ENCODE peak calls at places on chromosome 2, in four cellular contexts. T is heart right ventricle, P is K562, Y is bronchial epithelial cell. U is an unnamed sample.

GRCh38 chr2:218218409-218219185 is 1.6 kb downstream of the ARPC2 start:
- DNase-seq in P (no peak), T (no peak), Y (peak), U (no peak)

GRCh38 chr2:136013286-136013685 is 27.9 kb upstream of the DARS1 start:
- DNase-seq in P (no peak), Y (no peak), T (no peak), U (no peak)

GRCh38 chr2:188983427-188984101 is 9.4 kb downstream of the COL3A1 start:
- DNase-seq in Y (peak), P (no peak), T (no peak), U (peak)

GRCh38 chr2:207251022-207251421 is 85.3 kb upstream of the KLF7 start:
- DNase-seq in P (no peak), T (no peak), Y (no peak), U (no peak)

GRCh38 chr2:191968151-191968550 is 121.3 kb upstream of the CAVIN2 start:
- DNase-seq in P (no peak), T (no peak), Y (no peak), U (no peak)

GRCh38 chr2:137888845-137889244 is 75.4 kb upstream of the HNMT start:
- DNase-seq in Y (peak), T (no peak), P (peak), U (peak)

GRCh38 chr2:42871372-42871771 is 79.0 kb upstream of the HAAO start:
- DNase-seq in P (no peak), Y (no peak), T (no peak), U (no peak)

GRCh38 chr2:24821433-24821891 is 28.2 kb downstream of the CENPO start:
- DNase-seq in T (no peak), Y (no peak), P (no peak), U (no peak)

GRCh38 chr2:27040282-27040681 is 7.5 kb downstream of the TMEM214 start:
- DNase-seq in Y (no peak), T (no peak), P (no peak), U (no peak)

GRCh38 chr2:179703702-179704101 is 157.7 kb downstream of the ZNF385B start:
- DNase-seq in T (no peak), P (no peak), Y (no peak), U (no peak)

GRCh38 chr2:177429688-177430325 is 37.2 kb downstream of the AGPS start:
- DNase-seq in T (no peak), Y (peak), P (no peak), U (peak)

GRCh38 chr2:105438104-105438929 is 39.5 kb upstream of the FHL2 start:
- DNase-seq in T (peak), Y (no peak), P (peak), U (peak)

GRCh38 chr2:8234757-8235374 is 447.0 kb upstream of the ID2 start:
- DNase-seq in P (no peak), Y (no peak), T (no peak), U (no peak)

GRCh38 chr2:136116111-136116812 is 1.7 kb downstream of the CXCR4 start:
- DNase-seq in Y (no peak), P (peak), T (peak), U (no peak)

GRCh38 chr2:171772373-171772772 is 85.1 kb downstream of the DYNC1I2 start:
- DNase-seq in P (no peak), Y (no peak), T (no peak), U (no peak)

GRCh38 chr2:189127756-189128155 is 51.8 kb downstream of the COL5A2 start:
- DNase-seq in P (no peak), T (no peak), Y (no peak), U (peak)

GRCh38 chr2:159612255-159612901 is 4.0 kb downstream of the BAZ2B start:
- DNase-seq in Y (peak), P (peak), T (no peak), U (peak)

GRCh38 chr2:189549440-189549832 is 31.1 kb downstream of the SLC40A1 start:
- DNase-seq in T (peak), P (no peak), Y (no peak), U (peak)

GRCh38 chr2:27915191-27915590 is 24.7 kb downstream of the BABAM2 start:
- DNase-seq in Y (no peak), T (no peak), P (no peak), U (peak)

GRCh38 chr2:239283961-239284801 is 116.6 kb downstream of the HDAC4 start:
- DNase-seq in Y (no peak), T (no peak), P (no peak), U (no peak)

GRCh38 chr2:177264539-177265385 is at the start of gene NFE2L2:
- DNase-seq in P (peak), Y (peak), T (peak), U (peak)

GRCh38 chr2:125085904-125086303 is 1060.8 kb downstream of the CNTNAP5 start:
- DNase-seq in Y (no peak), T (no peak), P (no peak), U (no peak)

GRCh38 chr2:190060626-190061025 is 1.9 kb downstream of the MSTN start:
- DNase-seq in T (no peak), Y (no peak), P (no peak), U (no peak)

GRCh38 chr2:177908824-177909223 is 163.8 kb downstream of the PDE11A start:
- DNase-seq in T (no peak), Y (no peak), P (no peak), U (no peak)

GRCh38 chr2:197309369-197310231 is 980 bp downstream of the ANKRD44 start:
- DNase-seq in P (no peak), Y (no peak), T (peak), U (no peak)

GRCh38 chr2:150142561-150142960 is 344.9 kb downstream of the RND3 start:
- DNase-seq in T (no peak), P (no peak), Y (peak), U (peak)

GRCh38 chr2:147844691-147845607 is at the start of gene ACVR2A:
- DNase-seq in P (peak), T (peak), Y (peak), U (peak)

GRCh38 chr2:45731146-45731545 is 79.7 kb downstream of the PRKCE start:
- DNase-seq in P (no peak), Y (no peak), T (no peak), U (no peak)

GRCh38 chr2:221517362-221518121 is 54.6 kb downstream of the EPHA4 start:
- DNase-seq in T (no peak), Y (peak), P (no peak), U (peak)

GRCh38 chr2:240460243-240460630 is 24.8 kb downstream of the GPC1 start:
- DNase-seq in Y (no peak), T (no peak), P (no peak), U (no peak)

GRCh38 chr2:31065356-31065755 is 72.9 kb downstream of the GALNT14 start:
- DNase-seq in Y (no peak), P (no peak), T (no peak), U (no peak)

GRCh38 chr2:185618630-185619029 is 120.0 kb upstream of the FSIP2 start:
- DNase-seq in P (no peak), T (no peak), Y (peak), U (no peak)

GRCh38 chr2:71700041-71700879 is 246.9 kb downstream of the DYSF start:
- DNase-seq in P (no peak), Y (no peak), T (no peak), U (no peak)

GRCh38 chr2:38697116-38697840 is 31.4 kb downstream of the GALM start:
- DNase-seq in T (no peak), Y (no peak), P (no peak), U (no peak)

GRCh38 chr2:53077413-53077812 is 690.2 kb upstream of the CHAC2 start:
- DNase-seq in P (no peak), Y (no peak), T (no peak), U (no peak)

GRCh38 chr2:230582851-230583283 is 129.8 kb upstream of the CAB39 start:
- DNase-seq in Y (peak), P (no peak), T (no peak), U (peak)

GRCh38 chr2:104583791-104584190 is 270.1 kb upstream of the POU3F3 start:
- DNase-seq in T (no peak), P (no peak), Y (no peak), U (no peak)

GRCh38 chr2:225400060-225400511 is 576 bp downstream of the NYAP2 start:
- DNase-seq in P (no peak), Y (peak), T (peak), U (peak)
- H3K4me3 ChIP-seq in P (no peak), Y (no peak), T (no peak), U (no peak)

GRCh38 chr2:232875256-232876070 is 5.4 kb downstream of the SNORC start:
- DNase-seq in Y (no peak), P (no peak), T (no peak), U (no peak)
- TF ChIP-seq CTCF in Y (peak), P (no peak), T (no peak), U (no peak)

DNA sequence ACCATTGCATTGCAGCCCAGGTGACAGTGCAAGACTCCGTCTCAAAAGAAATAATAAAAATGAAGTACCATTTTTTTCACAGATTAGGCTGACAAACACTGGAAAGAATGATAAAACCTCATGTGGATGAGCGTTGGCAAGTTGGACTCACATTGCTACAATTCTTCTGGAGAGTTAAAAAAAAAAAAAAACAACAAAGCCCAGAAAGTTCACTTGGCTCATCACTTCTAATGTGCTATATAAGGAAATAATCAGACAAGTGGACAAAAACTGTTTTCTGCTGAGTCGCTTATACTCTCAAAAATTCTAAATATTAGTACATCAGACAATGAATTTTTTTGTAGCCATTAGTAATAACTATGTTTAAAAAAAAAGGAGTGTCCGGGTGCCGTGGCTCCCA is 38.4 kb downstream of the PKP4 start:
- DNase-seq in Y (no peak), P (no peak), T (no peak), U (no peak)
- H3K4me3 ChIP-seq in Y (no peak), P (no peak), T (no peak), U (no peak)

DNA sequence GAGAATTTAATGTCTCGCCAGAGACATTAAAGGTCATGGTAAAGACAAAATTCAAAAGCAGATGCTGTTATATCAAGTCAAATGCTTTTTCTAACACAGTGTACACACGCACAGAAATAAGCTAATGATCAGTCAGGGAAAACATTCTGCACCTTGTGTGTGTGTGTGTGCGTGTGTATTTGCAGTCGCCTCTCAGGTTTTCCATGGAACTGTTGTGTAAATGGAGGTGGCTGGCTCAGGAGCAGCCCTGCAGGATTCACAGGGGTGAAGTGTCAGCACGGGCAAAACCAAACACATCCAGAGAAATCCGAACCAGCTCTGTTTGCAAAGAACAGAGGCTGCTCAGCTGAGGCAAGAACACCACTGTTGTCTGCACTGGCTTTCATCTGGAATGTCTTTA is 76.2 kb upstream of the YWHAQ start:
- DNase-seq in Y (no peak), T (no peak), P (no peak), U (no peak)
- TF ChIP-seq CTCF in Y (no peak), T (no peak), P (no peak), U (no peak)

DNA sequence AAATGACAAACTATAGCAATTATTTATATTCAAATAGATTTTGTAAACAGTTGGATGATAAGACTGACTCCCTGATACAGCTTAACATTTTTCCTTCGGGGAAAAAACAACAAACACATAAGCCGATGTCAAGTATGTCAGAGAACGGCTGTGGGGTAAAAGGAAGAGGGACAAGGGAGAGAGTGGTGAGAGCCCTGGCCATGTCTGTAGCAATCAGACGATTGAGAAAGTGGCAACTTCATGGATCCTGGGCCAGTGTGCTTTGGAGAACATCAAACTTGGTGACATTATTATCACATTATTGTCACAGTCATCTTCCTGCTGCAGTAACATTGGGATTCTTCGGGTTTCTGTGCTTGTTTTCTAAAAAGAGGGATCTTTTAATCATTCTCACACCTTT is 65.3 kb downstream of the RNF144A start:
- DNase-seq in P (no peak), T (no peak), Y (no peak), U (no peak)
- H3K4me3 ChIP-seq in P (no peak), T (no peak), Y (no peak), U (no peak)

GRCh38 chr2:21009662-21010225 is 34.1 kb downstream of the APOB start:
- DNase-seq in T (no peak), P (no peak), Y (no peak), U (no peak)
- TF ChIP-seq CTCF in T (no peak), P (no peak), Y (no peak), U (no peak)

GRCh38 chr2:68829764-68830163 is 41.4 kb downstream of the BMP10 start:
- DNase-seq in P (no peak), T (no peak), Y (no peak), U (no peak)
- H3K4me3 ChIP-seq in P (no peak), T (peak), Y (no peak), U (no peak)

GRCh38 chr2:109513749-109514588 is 99.8 kb downstream of the SEPTIN10 start:
- DNase-seq in T (no peak), P (no peak), Y (peak), U (peak)

GRCh38 chr2:109513230-109513629 is 100.5 kb downstream of the SEPTIN10 start:
- DNase-seq in P (no peak), T (no peak), Y (no peak), U (no peak)

GRCh38 chr2:109514857-109515256 is 98.9 kb downstream of the SEPTIN10 start:
- DNase-seq in T (no peak), P (no peak), Y (no peak), U (no peak)

GRCh38 chr2:109517118-109517889 is 96.5 kb downstream of the SEPTIN10 start:
- DNase-seq in Y (peak), P (no peak), T (no peak), U (no peak)

GRCh38 chr2:109516445-109517117 is 97.2 kb downstream of the SEPTIN10 start:
- DNase-seq in Y (peak), P (peak), T (no peak), U (peak)
- TF ChIP-seq CTCF in Y (peak), P (peak), T (peak), U (peak)

DNA sequence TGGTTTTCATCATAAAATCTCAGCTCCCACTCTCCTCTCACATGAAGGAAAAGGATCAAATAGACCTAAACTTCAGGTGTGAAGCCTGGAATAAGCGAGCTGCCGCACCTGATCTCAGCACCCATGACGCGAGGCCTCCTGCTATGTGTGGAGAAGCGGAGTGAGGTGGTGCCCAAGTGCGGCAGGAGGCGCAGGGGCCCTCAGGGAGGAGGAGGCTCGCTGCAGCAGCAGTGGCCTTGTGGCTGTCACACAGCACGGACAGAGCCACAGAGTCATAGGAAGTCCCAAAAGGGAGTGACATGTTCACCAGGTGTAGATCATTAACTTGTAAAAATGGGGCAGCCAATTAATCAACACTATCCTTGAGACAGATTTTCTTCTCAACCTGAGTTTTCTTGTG is 9.1 kb downstream of the SCLY start:
- DNase-seq in Y (no peak), T (no peak), P (no peak), U (no peak)
- H3K4me3 ChIP-seq in Y (no peak), T (no peak), P (no peak), U (no peak)

DNA sequence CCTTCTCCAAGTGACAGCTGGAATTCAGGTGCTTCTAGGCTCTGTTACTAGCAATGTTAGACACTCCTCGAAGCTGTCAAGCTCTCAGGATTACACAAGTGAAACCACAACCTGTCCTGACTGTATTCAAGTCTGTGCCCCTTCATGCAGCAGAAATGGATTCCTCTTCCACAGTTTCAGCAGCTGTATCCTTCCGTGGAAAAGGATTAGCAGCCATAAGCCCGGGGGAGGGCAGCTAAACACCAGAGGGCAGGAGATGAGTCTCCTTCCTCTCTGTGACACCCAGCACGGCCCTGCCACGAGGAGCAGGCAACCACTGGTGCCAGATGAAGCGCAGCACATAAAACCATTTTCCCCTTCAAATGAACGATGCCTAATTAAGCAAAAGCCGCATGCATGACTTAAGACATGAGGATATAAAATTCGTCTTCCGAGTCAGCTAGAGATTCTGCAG is 1.2 kb downstream of the ST3GAL5 start:
- DNase-seq in T (peak), P (peak), Y (peak), U (peak)
- TF ChIP-seq CTCF in T (no peak), P (no peak), Y (peak), U (peak)

U was measured in fibroblast of villous mesenchyme.